ENCODE peak calls at places on chromosome 3, in six cellular contexts. T is stimulated activated CD4-positive, alpha-beta T cell treated with anti-CD3 and anti-CD28 coated beads, Interleukin-2, amount 100 ng/mL, for 48 hours; R is sigmoid colon; C is myocyte; A is activated CD8-positive, alpha-beta memory T cell treated with anti-CD3 and anti-CD28 coated beads for 48 hours; Y is nucleus accumbens. Q is an unnamed sample.

GRCh38 chr3:194404365-194405140 is 5.5 kb upstream of the GP5 start:
- DNase-seq in T (peak), R (no peak), C (peak), A (no peak), Y (no peak), Q (peak)

GRCh38 chr3:177196473-177197040 is 725 bp downstream of the TBL1XR1 start:
- DNase-seq in T (peak), R (peak), C (peak), A (no peak), Y (peak), Q (peak)

GRCh38 chr3:147699175-147699838 is 290.1 kb downstream of the ZIC1 start:
- DNase-seq in T (no peak), R (no peak), C (no peak), A (no peak), Y (no peak), Q (no peak)

GRCh38 chr3:135310317-135310716 is 515.3 kb downstream of the EPHB1 start:
- DNase-seq in T (no peak), R (no peak), C (no peak), A (no peak), Y (no peak), Q (no peak)

GRCh38 chr3:46910166-46910760 is 32.7 kb downstream of the PTH1R start:
- DNase-seq in T (no peak), R (peak), C (no peak), A (no peak), Y (no peak), Q (no peak)

GRCh38 chr3:152688313-152688712 is 146.6 kb upstream of the P2RY1 start:
- DNase-seq in T (no peak), R (no peak), C (no peak), A (no peak), Y (no peak), Q (no peak)

GRCh38 chr3:138124689-138125420 is 7.3 kb downstream of the A4GNT start:
- DNase-seq in T (no peak), R (no peak), C (peak), A (no peak), Y (no peak), Q (no peak)

GRCh38 chr3:24457719-24458118 is 36.9 kb downstream of the THRB start:
- DNase-seq in T (no peak), R (no peak), C (no peak), A (no peak), Y (no peak), Q (no peak)

Q was measured in thyroid gland.